ENCODE peak calls at places on chromosomes 4 and X, in nine cellular contexts. One of them, this sample, is unnamed.

GRCh38 chr4:41745292-41746024 is 3.1 kb downstream of the PHOX2B start:
- DNase-seq in effector memory CD4-positive, alpha-beta T cell: no peak
- DNase-seq in RKO: no peak
- DNase-seq in GM10248: no peak
- DNase-seq in pancreas: no peak
- DNase-seq in stimulated activated CD4-positive, alpha-beta T cell treated with anti-CD3 and anti-CD28 coated beads, Interleukin-4, amount 100 ng/mL, for 48 hours: no peak
- DNase-seq in GM12865: no peak
- DNase-seq in activated naive CD8-positive, alpha-beta T cell treated with anti-CD3 and anti-CD28 coated beads, Interleukin-2, amount 50 U/mL, for 24 hours: no peak
- DNase-seq in adipocyte: no peak
- DNase-seq in this sample: no peak

GRCh38 chr4:62953752-62954151 is 1455.5 kb downstream of the TECRL start:
- DNase-seq in effector memory CD4-positive, alpha-beta T cell: no peak
- DNase-seq in RKO: no peak
- DNase-seq in GM10248: no peak
- DNase-seq in pancreas: no peak
- DNase-seq in stimulated activated CD4-positive, alpha-beta T cell treated with anti-CD3 and anti-CD28 coated beads, Interleukin-4, amount 100 ng/mL, for 48 hours: no peak
- DNase-seq in GM12865: no peak
- DNase-seq in activated naive CD8-positive, alpha-beta T cell treated with anti-CD3 and anti-CD28 coated beads, Interleukin-2, amount 50 U/mL, for 24 hours: no peak
- DNase-seq in adipocyte: no peak
- DNase-seq in this sample: no peak

GRCh38 chr4:168743576-168743975 is 246.7 kb downstream of the PALLD start:
- DNase-seq in effector memory CD4-positive, alpha-beta T cell: no peak
- DNase-seq in RKO: no peak
- DNase-seq in GM10248: no peak
- DNase-seq in pancreas: no peak
- DNase-seq in stimulated activated CD4-positive, alpha-beta T cell treated with anti-CD3 and anti-CD28 coated beads, Interleukin-4, amount 100 ng/mL, for 48 hours: no peak
- DNase-seq in GM12865: no peak
- DNase-seq in activated naive CD8-positive, alpha-beta T cell treated with anti-CD3 and anti-CD28 coated beads, Interleukin-2, amount 50 U/mL, for 24 hours: no peak
- DNase-seq in adipocyte: peak; percentile 36
- DNase-seq in this sample: no peak

GRCh38 chr4:24849662-24850280 is 54.4 kb downstream of the SOD3 start:
- DNase-seq in effector memory CD4-positive, alpha-beta T cell: no peak
- DNase-seq in RKO: no peak
- DNase-seq in GM10248: no peak
- DNase-seq in pancreas: no peak
- DNase-seq in stimulated activated CD4-positive, alpha-beta T cell treated with anti-CD3 and anti-CD28 coated beads, Interleukin-4, amount 100 ng/mL, for 48 hours: no peak
- DNase-seq in GM12865: no peak
- DNase-seq in activated naive CD8-positive, alpha-beta T cell treated with anti-CD3 and anti-CD28 coated beads, Interleukin-2, amount 50 U/mL, for 24 hours: no peak
- DNase-seq in adipocyte: peak; percentile 22
- DNase-seq in this sample: no peak

GRCh38 chr4:156595041-156595440 is 376.6 kb downstream of the PDGFC start:
- DNase-seq in effector memory CD4-positive, alpha-beta T cell: no peak
- DNase-seq in RKO: no peak
- DNase-seq in GM10248: no peak
- DNase-seq in pancreas: no peak
- DNase-seq in stimulated activated CD4-positive, alpha-beta T cell treated with anti-CD3 and anti-CD28 coated beads, Interleukin-4, amount 100 ng/mL, for 48 hours: no peak
- DNase-seq in GM12865: no peak
- DNase-seq in activated naive CD8-positive, alpha-beta T cell treated with anti-CD3 and anti-CD28 coated beads, Interleukin-2, amount 50 U/mL, for 24 hours: no peak
- DNase-seq in adipocyte: no peak
- DNase-seq in this sample: no peak

GRCh38 chrX:20252392-20253231 is 14.1 kb downstream of the RPS6KA3 start:
- DNase-seq in effector memory CD4-positive, alpha-beta T cell: peak; percentile 59
- DNase-seq in RKO: peak; percentile 55
- DNase-seq in GM10248: peak; percentile 16
- DNase-seq in pancreas: peak; percentile 59
- DNase-seq in stimulated activated CD4-positive, alpha-beta T cell treated with anti-CD3 and anti-CD28 coated beads, Interleukin-4, amount 100 ng/mL, for 48 hours: peak; percentile 56
- DNase-seq in GM12865: peak; percentile 62
- DNase-seq in activated naive CD8-positive, alpha-beta T cell treated with anti-CD3 and anti-CD28 coated beads, Interleukin-2, amount 50 U/mL, for 24 hours: peak; percentile 69
- DNase-seq in adipocyte: peak; percentile 62
- DNase-seq in this sample: peak; percentile 63

GRCh38 chr4:166279261-166279660 is 406.2 kb downstream of the TLL1 start:
- DNase-seq in effector memory CD4-positive, alpha-beta T cell: no peak
- DNase-seq in RKO: no peak
- DNase-seq in GM10248: no peak
- DNase-seq in pancreas: no peak
- DNase-seq in stimulated activated CD4-positive, alpha-beta T cell treated with anti-CD3 and anti-CD28 coated beads, Interleukin-4, amount 100 ng/mL, for 48 hours: no peak
- DNase-seq in GM12865: peak; percentile 14
- DNase-seq in activated naive CD8-positive, alpha-beta T cell treated with anti-CD3 and anti-CD28 coated beads, Interleukin-2, amount 50 U/mL, for 24 hours: no peak
- DNase-seq in adipocyte: no peak
- DNase-seq in this sample: no peak

GRCh38 chr4:4289575-4289929 is 402 bp downstream of the LYAR start:
- DNase-seq in effector memory CD4-positive, alpha-beta T cell: no peak
- DNase-seq in RKO: peak; percentile 35
- DNase-seq in GM10248: peak; percentile 22
- DNase-seq in pancreas: no peak
- DNase-seq in stimulated activated CD4-positive, alpha-beta T cell treated with anti-CD3 and anti-CD28 coated beads, Interleukin-4, amount 100 ng/mL, for 48 hours: no peak
- DNase-seq in GM12865: no peak
- DNase-seq in activated naive CD8-positive, alpha-beta T cell treated with anti-CD3 and anti-CD28 coated beads, Interleukin-2, amount 50 U/mL, for 24 hours: no peak
- DNase-seq in adipocyte: peak; percentile 56
- DNase-seq in this sample: no peak

GRCh38 chr4:73836373-73837269 is at the start of gene CXCL6:
- DNase-seq in effector memory CD4-positive, alpha-beta T cell: no peak
- DNase-seq in RKO: no peak
- DNase-seq in GM10248: no peak
- DNase-seq in pancreas: peak; percentile 26
- DNase-seq in stimulated activated CD4-positive, alpha-beta T cell treated with anti-CD3 and anti-CD28 coated beads, Interleukin-4, amount 100 ng/mL, for 48 hours: no peak
- DNase-seq in GM12865: no peak
- DNase-seq in activated naive CD8-positive, alpha-beta T cell treated with anti-CD3 and anti-CD28 coated beads, Interleukin-2, amount 50 U/mL, for 24 hours: no peak
- DNase-seq in adipocyte: peak; percentile 25
- DNase-seq in this sample: no peak

GRCh38 chrX:1673337-1673736 is 58.5 kb downstream of the ASMT start:
- DNase-seq in effector memory CD4-positive, alpha-beta T cell: no peak
- DNase-seq in RKO: peak; percentile 37
- DNase-seq in GM10248: no peak
- DNase-seq in pancreas: no peak
- DNase-seq in stimulated activated CD4-positive, alpha-beta T cell treated with anti-CD3 and anti-CD28 coated beads, Interleukin-4, amount 100 ng/mL, for 48 hours: no peak
- DNase-seq in GM12865: peak; percentile 52
- DNase-seq in activated naive CD8-positive, alpha-beta T cell treated with anti-CD3 and anti-CD28 coated beads, Interleukin-2, amount 50 U/mL, for 24 hours: peak; percentile 48
- DNase-seq in adipocyte: peak; percentile 42
- DNase-seq in this sample: peak; percentile 38

GRCh38 chrX:80578518-80579105 is 158.4 kb downstream of the TENT5D start:
- DNase-seq in effector memory CD4-positive, alpha-beta T cell: no peak
- DNase-seq in RKO: peak; percentile 66
- DNase-seq in GM10248: peak; percentile 13
- DNase-seq in pancreas: no peak
- DNase-seq in stimulated activated CD4-positive, alpha-beta T cell treated with anti-CD3 and anti-CD28 coated beads, Interleukin-4, amount 100 ng/mL, for 48 hours: no peak
- DNase-seq in GM12865: peak; percentile 17
- DNase-seq in activated naive CD8-positive, alpha-beta T cell treated with anti-CD3 and anti-CD28 coated beads, Interleukin-2, amount 50 U/mL, for 24 hours: no peak
- DNase-seq in adipocyte: peak; percentile 54
- DNase-seq in this sample: peak; percentile 24

GRCh38 chr4:27474691-27475090 is 614.0 kb downstream of the STIM2 start:
- DNase-seq in effector memory CD4-positive, alpha-beta T cell: no peak
- DNase-seq in RKO: no peak
- DNase-seq in GM10248: no peak
- DNase-seq in pancreas: no peak
- DNase-seq in stimulated activated CD4-positive, alpha-beta T cell treated with anti-CD3 and anti-CD28 coated beads, Interleukin-4, amount 100 ng/mL, for 48 hours: no peak
- DNase-seq in GM12865: no peak
- DNase-seq in activated naive CD8-positive, alpha-beta T cell treated with anti-CD3 and anti-CD28 coated beads, Interleukin-2, amount 50 U/mL, for 24 hours: no peak
- DNase-seq in adipocyte: no peak
- DNase-seq in this sample: no peak

GRCh38 chr4:100391913-100392312 is 125.9 kb downstream of the EMCN start:
- DNase-seq in effector memory CD4-positive, alpha-beta T cell: no peak
- DNase-seq in RKO: no peak
- DNase-seq in GM10248: no peak
- DNase-seq in pancreas: no peak
- DNase-seq in stimulated activated CD4-positive, alpha-beta T cell treated with anti-CD3 and anti-CD28 coated beads, Interleukin-4, amount 100 ng/mL, for 48 hours: no peak
- DNase-seq in GM12865: peak; percentile 35
- DNase-seq in activated naive CD8-positive, alpha-beta T cell treated with anti-CD3 and anti-CD28 coated beads, Interleukin-2, amount 50 U/mL, for 24 hours: no peak
- DNase-seq in adipocyte: peak; percentile 11
- DNase-seq in this sample: no peak

GRCh38 chr4:147975902-147976301 is 244.0 kb downstream of the ARHGAP10 start:
- DNase-seq in effector memory CD4-positive, alpha-beta T cell: no peak
- DNase-seq in RKO: no peak
- DNase-seq in GM10248: no peak
- DNase-seq in pancreas: no peak
- DNase-seq in stimulated activated CD4-positive, alpha-beta T cell treated with anti-CD3 and anti-CD28 coated beads, Interleukin-4, amount 100 ng/mL, for 48 hours: no peak
- DNase-seq in GM12865: no peak
- DNase-seq in activated naive CD8-positive, alpha-beta T cell treated with anti-CD3 and anti-CD28 coated beads, Interleukin-2, amount 50 U/mL, for 24 hours: no peak
- DNase-seq in adipocyte: peak; percentile 16
- DNase-seq in this sample: no peak

GRCh38 chrX:111719426-111720210 is 38.6 kb downstream of the ALG13 start:
- DNase-seq in effector memory CD4-positive, alpha-beta T cell: no peak
- DNase-seq in RKO: peak; percentile 30
- DNase-seq in GM10248: no peak
- DNase-seq in pancreas: no peak
- DNase-seq in stimulated activated CD4-positive, alpha-beta T cell treated with anti-CD3 and anti-CD28 coated beads, Interleukin-4, amount 100 ng/mL, for 48 hours: no peak
- DNase-seq in GM12865: no peak
- DNase-seq in activated naive CD8-positive, alpha-beta T cell treated with anti-CD3 and anti-CD28 coated beads, Interleukin-2, amount 50 U/mL, for 24 hours: no peak
- DNase-seq in adipocyte: peak; percentile 38
- DNase-seq in this sample: no peak

GRCh38 chr4:185142563-185142910 is 529 bp upstream of the SLC25A4 start:
- DNase-seq in effector memory CD4-positive, alpha-beta T cell: no peak
- DNase-seq in RKO: peak; percentile 41
- DNase-seq in GM10248: no peak
- DNase-seq in pancreas: no peak
- DNase-seq in stimulated activated CD4-positive, alpha-beta T cell treated with anti-CD3 and anti-CD28 coated beads, Interleukin-4, amount 100 ng/mL, for 48 hours: no peak
- DNase-seq in GM12865: no peak
- DNase-seq in activated naive CD8-positive, alpha-beta T cell treated with anti-CD3 and anti-CD28 coated beads, Interleukin-2, amount 50 U/mL, for 24 hours: no peak
- DNase-seq in adipocyte: no peak
- DNase-seq in this sample: no peak

GRCh38 chr4:181376058-181376457 is 867.1 kb upstream of the TENM3 start:
- DNase-seq in effector memory CD4-positive, alpha-beta T cell: no peak
- DNase-seq in RKO: no peak
- DNase-seq in GM10248: no peak
- DNase-seq in pancreas: no peak
- DNase-seq in stimulated activated CD4-positive, alpha-beta T cell treated with anti-CD3 and anti-CD28 coated beads, Interleukin-4, amount 100 ng/mL, for 48 hours: no peak
- DNase-seq in GM12865: no peak
- DNase-seq in activated naive CD8-positive, alpha-beta T cell treated with anti-CD3 and anti-CD28 coated beads, Interleukin-2, amount 50 U/mL, for 24 hours: no peak
- DNase-seq in adipocyte: no peak
- DNase-seq in this sample: no peak

GRCh38 chr4:139301821-139302611 is at the start of gene NDUFC1:
- DNase-seq in effector memory CD4-positive, alpha-beta T cell: peak; percentile 64
- DNase-seq in RKO: peak; percentile 78
- DNase-seq in GM10248: peak; percentile 60
- DNase-seq in pancreas: peak; percentile 63
- DNase-seq in stimulated activated CD4-positive, alpha-beta T cell treated with anti-CD3 and anti-CD28 coated beads, Interleukin-4, amount 100 ng/mL, for 48 hours: peak; percentile 50
- DNase-seq in GM12865: peak; percentile 73
- DNase-seq in activated naive CD8-positive, alpha-beta T cell treated with anti-CD3 and anti-CD28 coated beads, Interleukin-2, amount 50 U/mL, for 24 hours: peak; percentile 62
- DNase-seq in adipocyte: peak; percentile 75
- DNase-seq in this sample: peak; percentile 69

GRCh38 chr4:85489273-85489672 is 14.3 kb downstream of the ARHGAP24 start:
- DNase-seq in effector memory CD4-positive, alpha-beta T cell: no peak
- DNase-seq in RKO: no peak
- DNase-seq in GM10248: no peak
- DNase-seq in pancreas: no peak
- DNase-seq in stimulated activated CD4-positive, alpha-beta T cell treated with anti-CD3 and anti-CD28 coated beads, Interleukin-4, amount 100 ng/mL, for 48 hours: no peak
- DNase-seq in GM12865: no peak
- DNase-seq in activated naive CD8-positive, alpha-beta T cell treated with anti-CD3 and anti-CD28 coated beads, Interleukin-2, amount 50 U/mL, for 24 hours: no peak
- DNase-seq in adipocyte: peak; percentile 34
- DNase-seq in this sample: no peak

GRCh38 chr4:151409470-151410313 is 716 bp downstream of the FHIP1A start:
- DNase-seq in effector memory CD4-positive, alpha-beta T cell: no peak
- DNase-seq in RKO: peak; percentile 23
- DNase-seq in GM10248: no peak
- DNase-seq in pancreas: peak; percentile 61
- DNase-seq in stimulated activated CD4-positive, alpha-beta T cell treated with anti-CD3 and anti-CD28 coated beads, Interleukin-4, amount 100 ng/mL, for 48 hours: no peak
- DNase-seq in GM12865: no peak
- DNase-seq in activated naive CD8-positive, alpha-beta T cell treated with anti-CD3 and anti-CD28 coated beads, Interleukin-2, amount 50 U/mL, for 24 hours: peak; percentile 3
- DNase-seq in adipocyte: no peak
- DNase-seq in this sample: peak; percentile 1

GRCh38 chrX:25534096-25534495 is 518.3 kb upstream of the ARX start:
- DNase-seq in effector memory CD4-positive, alpha-beta T cell: no peak
- DNase-seq in RKO: no peak
- DNase-seq in GM10248: no peak
- DNase-seq in pancreas: no peak
- DNase-seq in stimulated activated CD4-positive, alpha-beta T cell treated with anti-CD3 and anti-CD28 coated beads, Interleukin-4, amount 100 ng/mL, for 48 hours: no peak
- DNase-seq in GM12865: no peak
- DNase-seq in activated naive CD8-positive, alpha-beta T cell treated with anti-CD3 and anti-CD28 coated beads, Interleukin-2, amount 50 U/mL, for 24 hours: no peak
- DNase-seq in adipocyte: no peak
- DNase-seq in this sample: no peak

GRCh38 chr4:118086334-118086733 is 52.0 kb downstream of the NDST3 start:
- DNase-seq in effector memory CD4-positive, alpha-beta T cell: no peak
- DNase-seq in RKO: peak; percentile 67
- DNase-seq in GM10248: no peak
- DNase-seq in pancreas: no peak
- DNase-seq in stimulated activated CD4-positive, alpha-beta T cell treated with anti-CD3 and anti-CD28 coated beads, Interleukin-4, amount 100 ng/mL, for 48 hours: peak; percentile 10
- DNase-seq in GM12865: no peak
- DNase-seq in activated naive CD8-positive, alpha-beta T cell treated with anti-CD3 and anti-CD28 coated beads, Interleukin-2, amount 50 U/mL, for 24 hours: peak; percentile 2
- DNase-seq in adipocyte: peak; percentile 53
- DNase-seq in this sample: no peak

GRCh38 chrX:153626863-153627674 is 19.9 kb upstream of the DUSP9 start:
- DNase-seq in effector memory CD4-positive, alpha-beta T cell: no peak
- DNase-seq in RKO: no peak
- DNase-seq in GM10248: no peak
- DNase-seq in pancreas: no peak
- DNase-seq in stimulated activated CD4-positive, alpha-beta T cell treated with anti-CD3 and anti-CD28 coated beads, Interleukin-4, amount 100 ng/mL, for 48 hours: no peak
- DNase-seq in GM12865: no peak
- DNase-seq in activated naive CD8-positive, alpha-beta T cell treated with anti-CD3 and anti-CD28 coated beads, Interleukin-2, amount 50 U/mL, for 24 hours: no peak
- DNase-seq in adipocyte: no peak
- DNase-seq in this sample: no peak

GRCh38 chrX:119230850-119231249 is 5.2 kb upstream of the PGRMC1 start:
- DNase-seq in effector memory CD4-positive, alpha-beta T cell: no peak
- DNase-seq in RKO: no peak
- DNase-seq in GM10248: no peak
- DNase-seq in pancreas: no peak
- DNase-seq in stimulated activated CD4-positive, alpha-beta T cell treated with anti-CD3 and anti-CD28 coated beads, Interleukin-4, amount 100 ng/mL, for 48 hours: no peak
- DNase-seq in GM12865: no peak
- DNase-seq in activated naive CD8-positive, alpha-beta T cell treated with anti-CD3 and anti-CD28 coated beads, Interleukin-2, amount 50 U/mL, for 24 hours: no peak
- DNase-seq in adipocyte: no peak
- DNase-seq in this sample: no peak

GRCh38 chr4:25523405-25523804 is 132.2 kb upstream of the SLC34A2 start:
- DNase-seq in effector memory CD4-positive, alpha-beta T cell: no peak
- DNase-seq in RKO: no peak
- DNase-seq in GM10248: no peak
- DNase-seq in pancreas: no peak
- DNase-seq in stimulated activated CD4-positive, alpha-beta T cell treated with anti-CD3 and anti-CD28 coated beads, Interleukin-4, amount 100 ng/mL, for 48 hours: no peak
- DNase-seq in GM12865: no peak
- DNase-seq in activated naive CD8-positive, alpha-beta T cell treated with anti-CD3 and anti-CD28 coated beads, Interleukin-2, amount 50 U/mL, for 24 hours: no peak
- DNase-seq in adipocyte: no peak
- DNase-seq in this sample: no peak

GRCh38 chrX:87732133-87732532 is 214.5 kb downstream of the KLHL4 start:
- DNase-seq in effector memory CD4-positive, alpha-beta T cell: no peak
- DNase-seq in RKO: peak; percentile 2
- DNase-seq in GM10248: no peak
- DNase-seq in pancreas: no peak
- DNase-seq in stimulated activated CD4-positive, alpha-beta T cell treated with anti-CD3 and anti-CD28 coated beads, Interleukin-4, amount 100 ng/mL, for 48 hours: no peak
- DNase-seq in GM12865: no peak
- DNase-seq in activated naive CD8-positive, alpha-beta T cell treated with anti-CD3 and anti-CD28 coated beads, Interleukin-2, amount 50 U/mL, for 24 hours: no peak
- DNase-seq in adipocyte: no peak
- DNase-seq in this sample: no peak

GRCh38 chr4:22670953-22671352 is 21.8 kb upstream of the GBA3 start:
- DNase-seq in effector memory CD4-positive, alpha-beta T cell: no peak
- DNase-seq in RKO: peak; percentile 30
- DNase-seq in GM10248: no peak
- DNase-seq in pancreas: no peak
- DNase-seq in stimulated activated CD4-positive, alpha-beta T cell treated with anti-CD3 and anti-CD28 coated beads, Interleukin-4, amount 100 ng/mL, for 48 hours: no peak
- DNase-seq in GM12865: peak; percentile 34
- DNase-seq in activated naive CD8-positive, alpha-beta T cell treated with anti-CD3 and anti-CD28 coated beads, Interleukin-2, amount 50 U/mL, for 24 hours: no peak
- DNase-seq in adipocyte: peak; percentile 6
- DNase-seq in this sample: no peak

GRCh38 chr4:39255266-39255665 is 72.9 kb downstream of the WDR19 start:
- DNase-seq in effector memory CD4-positive, alpha-beta T cell: no peak
- DNase-seq in RKO: peak; percentile 8
- DNase-seq in GM10248: no peak
- DNase-seq in pancreas: no peak
- DNase-seq in stimulated activated CD4-positive, alpha-beta T cell treated with anti-CD3 and anti-CD28 coated beads, Interleukin-4, amount 100 ng/mL, for 48 hours: no peak
- DNase-seq in GM12865: no peak
- DNase-seq in activated naive CD8-positive, alpha-beta T cell treated with anti-CD3 and anti-CD28 coated beads, Interleukin-2, amount 50 U/mL, for 24 hours: no peak
- DNase-seq in adipocyte: peak; percentile 30
- DNase-seq in this sample: no peak

GRCh38 chrX:18354369-18355329 is at the start of gene SCML2:
- DNase-seq in effector memory CD4-positive, alpha-beta T cell: no peak
- DNase-seq in RKO: no peak
- DNase-seq in GM10248: peak; percentile 25
- DNase-seq in pancreas: peak; percentile 45
- DNase-seq in stimulated activated CD4-positive, alpha-beta T cell treated with anti-CD3 and anti-CD28 coated beads, Interleukin-4, amount 100 ng/mL, for 48 hours: peak; percentile 21
- DNase-seq in GM12865: peak; percentile 37
- DNase-seq in activated naive CD8-positive, alpha-beta T cell treated with anti-CD3 and anti-CD28 coated beads, Interleukin-2, amount 50 U/mL, for 24 hours: peak; percentile 41
- DNase-seq in adipocyte: peak; percentile 71
- DNase-seq in this sample: peak; percentile 20

GRCh38 chrX:103362504-103362903 is 6.2 kb downstream of the TCEAL9 start:
- DNase-seq in effector memory CD4-positive, alpha-beta T cell: no peak
- DNase-seq in RKO: no peak
- DNase-seq in GM10248: no peak
- DNase-seq in pancreas: no peak
- DNase-seq in stimulated activated CD4-positive, alpha-beta T cell treated with anti-CD3 and anti-CD28 coated beads, Interleukin-4, amount 100 ng/mL, for 48 hours: no peak
- DNase-seq in GM12865: no peak
- DNase-seq in activated naive CD8-positive, alpha-beta T cell treated with anti-CD3 and anti-CD28 coated beads, Interleukin-2, amount 50 U/mL, for 24 hours: no peak
- DNase-seq in adipocyte: no peak
- DNase-seq in this sample: no peak

GRCh38 chrX:45623266-45623665 is 422.6 kb upstream of the DIPK2B start:
- DNase-seq in effector memory CD4-positive, alpha-beta T cell: no peak
- DNase-seq in RKO: peak; percentile 56
- DNase-seq in GM10248: no peak
- DNase-seq in pancreas: no peak
- DNase-seq in stimulated activated CD4-positive, alpha-beta T cell treated with anti-CD3 and anti-CD28 coated beads, Interleukin-4, amount 100 ng/mL, for 48 hours: no peak
- DNase-seq in GM12865: no peak
- DNase-seq in activated naive CD8-positive, alpha-beta T cell treated with anti-CD3 and anti-CD28 coated beads, Interleukin-2, amount 50 U/mL, for 24 hours: no peak
- DNase-seq in adipocyte: peak; percentile 81
- DNase-seq in this sample: no peak